ENCODE peak calls at places on chromosomes 1 and 21, in nine cellular contexts. U is EH, X is fibroblast of the aortic adventitia, Z is SJSA1, W is anterior cingulate cortex, L is Daoy, A is colonic mucosa, P is cerebellar nuclear complex, D is AG09309. R is an unnamed sample.

GRCh38 chr1:8862528-8862927 is 16.0 kb downstream of the ENO1 start:
- DNase-seq in U (peak; percentile 41), X (no peak), Z (peak; percentile 60), W (no peak), L (peak; percentile 53), A (no peak), P (no peak), D (no peak), R (peak; percentile 44)

GRCh38 chr1:21773585-21773984 is 9.4 kb downstream of the USP48 start:
- DNase-seq in U (no peak), X (no peak), Z (no peak), W (no peak), L (no peak), A (no peak), P (no peak), D (no peak), R (no peak)

GRCh38 chr21:43824250-43824882 is 35.0 kb downstream of the RRP1 start:
- DNase-seq in U (peak; percentile 72), X (peak; percentile 56), Z (no peak), W (peak; percentile 47), L (peak; percentile 41), A (no peak), P (no peak), D (peak; percentile 31), R (peak; percentile 60)

GRCh38 chr21:45901061-45901690 is 80.4 kb upstream of the COL6A1 start:
- DNase-seq in U (no peak), X (no peak), Z (no peak), W (no peak), L (no peak), A (no peak), P (no peak), D (no peak), R (no peak)

GRCh38 chr1:41690331-41690730 is 205.8 kb upstream of the EDN2 start:
- DNase-seq in U (no peak), X (no peak), Z (no peak), W (no peak), L (no peak), A (no peak), P (no peak), D (no peak), R (no peak)

GRCh38 chr1:30714025-30714424 is 9.4 kb downstream of the MATN1 start:
- DNase-seq in U (no peak), X (no peak), Z (no peak), W (no peak), L (no peak), A (no peak), P (no peak), D (no peak), R (no peak)

GRCh38 chr1:66931548-66932124 is 6.8 kb downstream of the MIER1 start:
- DNase-seq in U (no peak), X (no peak), Z (no peak), W (no peak), L (no peak), A (no peak), P (no peak), D (no peak), R (no peak)

GRCh38 chr1:20699558-20699957 is 18.2 kb downstream of the KIF17 start:
- DNase-seq in U (no peak), X (no peak), Z (no peak), W (no peak), L (no peak), A (no peak), P (no peak), D (no peak), R (no peak)